ENCODE peak calls at places on chromosomes 1 and 21, in seven cellular contexts. J, C, H, W, A, X and I are unnamed samples.

GRCh38 chr1:169047074-169047473 is 59.4 kb upstream of the ATP1B1 start:
- DNase-seq in J (no peak), C (no peak), H (no peak), W (no peak), A (no peak), X (no peak), I (no peak)

GRCh38 chr1:226129230-226129629 is 57.3 kb downstream of the ACBD3 start:
- DNase-seq in J (no peak), C (no peak), H (no peak), W (no peak), A (no peak), X (no peak), I (no peak)

GRCh38 chr1:213970193-213970592 is 17.6 kb upstream of the PROX1 start:
- DNase-seq in J (no peak), C (no peak), H (no peak), W (no peak), A (no peak), X (no peak), I (no peak)

GRCh38 chr1:200258447-200259375 is 151.1 kb downstream of the ZNF281 start:
- DNase-seq in J (peak; percentile 21), C (no peak), H (no peak), W (no peak), A (no peak), X (peak; percentile 33), I (no peak)

GRCh38 chr1:167263784-167264464 is 43.2 kb downstream of the POU2F1 start:
- DNase-seq in J (no peak), C (no peak), H (no peak), W (no peak), A (no peak), X (no peak), I (no peak)

GRCh38 chr1:58921342-58921741 is 137.5 kb upstream of the JUN start:
- DNase-seq in J (no peak), C (no peak), H (no peak), W (no peak), A (no peak), X (no peak), I (no peak)

GRCh38 chr1:172940170-172940855 is 110.4 kb downstream of the TNFSF18 start:
- DNase-seq in J (peak; percentile 90), C (no peak), H (no peak), W (no peak), A (no peak), X (no peak), I (no peak)

GRCh38 chr1:6612641-6613360 is 730 bp upstream of the PHF13 start:
- DNase-seq in J (peak; percentile 39), C (no peak), H (peak; percentile 74), W (peak; percentile 87), A (no peak), X (peak; percentile 32), I (no peak)

GRCh38 chr1:17359031-17359430 is 13.0 kb upstream of the PADI6 start:
- DNase-seq in J (no peak), C (no peak), H (no peak), W (no peak), A (no peak), X (no peak), I (no peak)

GRCh38 chr1:32448773-32449456 is 16.0 kb upstream of the ZBTB8B start:
- DNase-seq in J (no peak), C (no peak), H (no peak), W (no peak), A (no peak), X (peak; percentile 25), I (no peak)

GRCh38 chr1:43604192-43604591 is 45.8 kb upstream of the KDM4A start:
- DNase-seq in J (no peak), C (no peak), H (no peak), W (no peak), A (no peak), X (no peak), I (no peak)

DNA sequence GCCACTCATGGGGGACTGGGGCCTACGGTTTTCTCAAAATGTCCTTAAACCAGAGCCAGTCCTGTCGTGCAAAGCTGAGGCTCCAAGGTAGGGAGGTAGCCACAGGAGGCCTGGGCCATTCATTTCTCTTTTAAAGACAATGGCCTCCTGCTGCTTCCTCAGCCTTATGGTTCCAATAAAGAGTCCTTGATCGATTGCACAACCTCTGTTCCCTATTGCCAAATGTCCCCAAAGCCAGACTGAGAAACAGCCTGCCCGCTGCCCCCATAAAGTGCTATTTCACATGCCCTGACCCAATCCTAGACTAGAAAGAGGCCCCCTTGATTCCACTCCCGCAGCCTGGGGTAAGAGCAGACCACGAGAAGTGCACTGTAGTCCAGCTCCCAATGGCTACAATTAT is 166.7 kb downstream of the CLIC6 start:
- DNase-seq in J (no peak), C (no peak), H (peak; percentile 63), W (no peak), A (no peak), X (peak; percentile 94), I (no peak)
- TF ChIP-seq CTCF in J (no peak), C (no peak), H (no peak), W (no peak), A (no peak), X (no peak), I (no peak)

GRCh38 chr21:42850463-42850862 is 28.9 kb downstream of the WDR4 start:
- DNase-seq in J (no peak), C (no peak), H (no peak), W (no peak), A (no peak), X (no peak), I (no peak)

GRCh38 chr21:42848932-42849758 is 30.2 kb downstream of the WDR4 start:
- DNase-seq in J (no peak), C (no peak), H (peak; percentile 39), W (no peak), A (no peak), X (no peak), I (no peak)

GRCh38 chr21:42851812-42852665 is 27.3 kb downstream of the WDR4 start:
- DNase-seq in J (no peak), C (no peak), H (no peak), W (no peak), A (no peak), X (no peak), I (no peak)

GRCh38 chr21:42849759-42850412 is 29.5 kb downstream of the WDR4 start:
- DNase-seq in J (no peak), C (no peak), H (no peak), W (no peak), A (no peak), X (no peak), I (no peak)

GRCh38 chr21:42850866-42851391 is 28.4 kb downstream of the WDR4 start:
- DNase-seq in J (no peak), C (no peak), H (no peak), W (no peak), A (no peak), X (peak; percentile 14), I (no peak)
- TF ChIP-seq CTCF in J (peak; percentile 20), C (peak; percentile 23), H (peak; percentile 44), W (peak; percentile 22), A (no peak), X (peak; percentile 33), I (peak; percentile 25)

GRCh38 chr1:83882906-83883305 is 116.0 kb downstream of the TTLL7 start:
- DNase-seq in J (peak; percentile 58), C (no peak), H (peak; percentile 46), W (no peak), A (no peak), X (peak; percentile 85), I (no peak)
- TF ChIP-seq CTCF in J (peak; percentile 8), C (no peak), H (no peak), W (no peak), A (peak; percentile 75), X (peak; percentile 47), I (no peak)

GRCh38 chr1:93813076-93813475 is 65.9 kb downstream of the DNTTIP2 start:
- DNase-seq in J (no peak), C (no peak), H (no peak), W (no peak), A (no peak), X (peak; percentile 35), I (no peak)
- TF ChIP-seq CTCF in J (no peak), C (no peak), H (no peak), W (no peak), A (no peak), X (peak; percentile 3), I (no peak)

GRCh38 chr1:46603858-46604549 is at the start of gene MKNK1:
- DNase-seq in J (peak; percentile 90), C (peak; percentile 99), H (peak; percentile 98), W (peak; percentile 97), A (peak; percentile 84), X (peak; percentile 87), I (peak; percentile 100)
- TF ChIP-seq CTCF in J (peak; percentile 16), C (no peak), H (peak; percentile 24), W (no peak), A (no peak), X (no peak), I (peak; percentile 37)

DNA sequence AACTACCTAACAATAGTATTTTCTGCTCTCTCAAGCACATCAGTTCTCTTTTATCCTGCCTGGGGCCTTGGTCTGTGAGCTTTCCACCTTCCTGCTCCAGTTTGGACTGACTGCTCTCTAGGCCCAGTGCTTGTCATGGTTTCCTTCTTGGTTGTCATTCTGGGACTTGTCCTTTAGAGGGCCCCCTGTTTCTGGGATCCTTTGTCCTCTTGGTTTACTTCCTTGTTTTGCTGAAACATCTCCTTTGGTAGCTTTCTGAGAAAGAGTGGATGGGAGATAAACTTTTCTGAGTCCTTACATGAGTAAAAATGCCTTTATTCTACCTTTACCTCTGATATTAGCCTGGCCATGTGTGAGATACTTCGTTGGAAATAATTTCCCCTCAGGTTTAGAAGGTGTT is 4.7 kb downstream of the SLC1A7 start:
- DNase-seq in J (no peak), C (no peak), H (no peak), W (no peak), A (no peak), X (peak; percentile 28), I (no peak)
- TF ChIP-seq CTCF in J (no peak), C (no peak), H (no peak), W (no peak), A (no peak), X (peak; percentile 29), I (no peak)

GRCh38 chr1:203039609-203040517 is 13.6 kb downstream of the PPFIA4 start:
- DNase-seq in J (no peak), C (no peak), H (no peak), W (no peak), A (no peak), X (no peak), I (no peak)
- TF ChIP-seq CTCF in J (peak; percentile 21), C (no peak), H (no peak), W (no peak), A (peak; percentile 66), X (peak; percentile 22), I (no peak)